ENCODE peak calls at places on chromosomes 16 and 17, in eight cellular contexts. R is A549, M is HepG2, N is neural progenitor cell, X is IMR-90, D is PC-3, W is SK-N-SH, L is mammary epithelial cell. C is an unnamed sample. For H3K4me1, the result is how much of the 10 kb centered on the place peaks cover.

GRCh38 chr17:64240261-64240740 is 22.8 kb downstream of the TEX2 start:
- DNase-seq in X (peak), R (no peak), N (peak), M (no peak), W (peak), L (peak), D (no peak), C (no peak)

GRCh38 chr17:2081564-2081963 is 26.7 kb downstream of the HIC1 start:
- DNase-seq in W (no peak), N (no peak), L (no peak), M (no peak), R (no peak), D (peak), X (peak), C (peak)

GRCh38 chr16:2481676-2482075 is 6.7 kb downstream of the TBC1D24 start:
- DNase-seq in D (no peak), X (no peak), W (no peak), L (no peak), N (no peak), M (no peak), R (no peak), C (no peak)

GRCh38 chr17:27479838-27480237 is 23.6 kb downstream of the KSR1 start:
- DNase-seq in X (no peak), N (no peak), M (no peak), D (no peak), L (no peak), W (no peak), R (no peak), C (no peak)

GRCh38 chr16:2717360-2718263 is 2.4 kb downstream of the PRSS27 start:
- DNase-seq in M (no peak), L (no peak), X (no peak), N (no peak), R (no peak), D (no peak), W (no peak), C (peak)

GRCh38 chr16:72620853-72621252 is 427.1 kb downstream of the ZFHX3 start:
- DNase-seq in D (no peak), X (no peak), R (no peak), N (no peak), M (no peak), L (no peak), W (no peak), C (no peak)

GRCh38 chr17:50956750-50957523 is 90.8 kb upstream of the TOB1 start:
- DNase-seq in N (peak), R (peak), W (peak), X (peak), M (peak), L (peak), D (peak), C (peak)

GRCh38 chr17:63470116-63470515 is 6.7 kb upstream of the ACE start:
- DNase-seq in M (no peak), L (no peak), X (no peak), W (no peak), R (no peak), N (no peak), D (no peak), C (peak)

GRCh38 chr17:54521137-54521536 is 379.5 kb upstream of the TOM1L1 start:
- DNase-seq in R (no peak), N (no peak), L (no peak), W (no peak), X (no peak), D (no peak), M (no peak), C (no peak)

GRCh38 chr16:56807011-56807675 is 57.9 kb upstream of the SLC12A3 start:
- DNase-seq in M (peak), N (no peak), L (no peak), X (peak), R (peak), W (no peak), D (peak), C (peak)

GRCh38 chr17:76997981-76998531 is 129.9 kb downstream of the MGAT5B start:
- DNase-seq in R (no peak), M (no peak), L (no peak), N (no peak), D (no peak), W (peak), X (no peak), C (no peak)

GRCh38 chr16:17416461-17417221 is 54.1 kb downstream of the XYLT1 start:
- DNase-seq in N (no peak), R (no peak), D (no peak), X (peak), W (peak), M (no peak), L (no peak), C (peak)

GRCh38 chr16:85878875-85879274 is 20.1 kb upstream of the IRF8 start:
- DNase-seq in N (peak), R (peak), X (peak), M (no peak), L (peak), W (no peak), D (peak), C (no peak)

GRCh38 chr17:33964344-33964979 is 290.6 kb upstream of the CCL2 start:
- DNase-seq in L (no peak), W (no peak), D (no peak), X (no peak), N (no peak), M (peak), R (peak), C (no peak)

GRCh38 chr17:28950017-28950751 is 1.1 kb downstream of the PHF12 start:
- DNase-seq in M (peak), L (peak), R (peak), D (peak), N (peak), W (peak), X (peak), C (no peak)

GRCh38 chr16:67730326-67730725 is 11.2 kb upstream of the GFOD2 start:
- DNase-seq in W (no peak), L (no peak), X (no peak), N (no peak), M (no peak), R (no peak), D (no peak), C (peak)

GRCh38 chr16:1614226-1615102 is 2.3 kb downstream of the CRAMP1 start:
- DNase-seq in N (peak), X (peak), D (peak), L (peak), M (no peak), W (peak), R (no peak), C (peak)

GRCh38 chr17:1110844-1111598 is 68.8 kb downstream of the ABR start:
- DNase-seq in M (peak), R (peak), D (peak), L (peak), X (peak), N (no peak), W (peak), C (peak)

GRCh38 chr16:15949210-15950166 is at the start of gene ABCC1:
- DNase-seq in L (peak), R (peak), N (peak), M (peak), X (no peak), D (peak), W (peak), C (peak)

GRCh38 chr16:88693420-88694177 is 7.3 kb upstream of the SNAI3 start:
- DNase-seq in D (no peak), R (no peak), N (no peak), L (no peak), M (no peak), W (no peak), X (no peak), C (no peak)

GRCh38 chr16:26826500-26826899 is 240.2 kb upstream of the C16orf82 start:
- DNase-seq in M (no peak), L (no peak), D (no peak), N (no peak), W (no peak), X (no peak), R (no peak), C (no peak)

GRCh38 chr16:20971420-20971819 is 70.8 kb downstream of the LYRM1 start:
- DNase-seq in X (no peak), M (no peak), N (no peak), R (no peak), D (peak), W (no peak), L (peak), C (no peak)

GRCh38 chr17:54944796-54945195 is 23.7 kb downstream of the COX11 start:
- DNase-seq in X (peak), M (no peak), N (no peak), D (no peak), R (no peak), W (no peak), L (no peak), C (peak)

GRCh38 chr16:66521951-66522771 is 27.8 kb downstream of the TK2 start:
- DNase-seq in W (no peak), D (peak), R (no peak), M (no peak), X (peak), N (no peak), L (peak), C (peak)

GRCh38 chr17:82687871-82688270 is 10.6 kb downstream of the RAB40B start:
- DNase-seq in D (no peak), L (no peak), N (no peak), M (no peak), W (no peak), R (no peak), X (no peak), C (peak)

GRCh38 chr16:53071748-53072301 is 17.0 kb downstream of the CHD9 start:
- DNase-seq in N (no peak), M (no peak), L (no peak), D (no peak), R (no peak), X (no peak), W (peak), C (no peak)

GRCh38 chr17:66548659-66549311 is 246.4 kb downstream of the PRKCA start:
- DNase-seq in X (no peak), D (no peak), L (no peak), M (no peak), W (no peak), N (no peak), R (no peak), C (no peak)

GRCh38 chr17:48586355-48586924 is 3.6 kb downstream of the HOXB3 start:
- DNase-seq in R (no peak), N (no peak), M (no peak), X (peak), L (no peak), D (no peak), W (no peak), C (no peak)

GRCh38 chr17:11086623-11087022 is 154.4 kb upstream of the SHISA6 start:
- DNase-seq in W (no peak), L (no peak), D (no peak), R (no peak), X (no peak), N (no peak), M (no peak), C (no peak)

GRCh38 chr17:38749222-38750043 is 1.3 kb upstream of the PCGF2 start:
- DNase-seq in M (peak), L (peak), W (peak), D (peak), X (peak), R (peak), N (peak), C (peak)

GRCh38 chr16:58511933-58512815 is 3.1 kb upstream of the SETD6 start:
- DNase-seq in W (peak), N (peak), D (peak), X (peak), L (peak), M (peak), R (peak), C (peak)

GRCh38 chr16:24734382-24734781 is 4.9 kb downstream of the TNRC6A start:
- DNase-seq in N (no peak), D (no peak), X (peak), M (no peak), R (no peak), W (no peak), L (no peak), C (no peak)

GRCh38 chr16:14013571-14014283 is 57.4 kb upstream of the MRTFB start:
- DNase-seq in W (peak), D (peak), M (peak), R (peak), L (peak), X (peak), N (no peak), C (peak)

GRCh38 chr16:3148256-3149192 is 13.7 kb downstream of the ZNF213 start:
- DNase-seq in R (no peak), N (no peak), W (no peak), M (no peak), X (no peak), D (no peak), L (no peak), C (peak)

GRCh38 chr17:73738751-73739575 is 94.7 kb upstream of the SDK2 start:
- DNase-seq in L (no peak), M (no peak), N (no peak), D (no peak), W (no peak), X (no peak), R (no peak), C (no peak)

GRCh38 chr16:65024649-65025243 is 97.1 kb downstream of the CDH11 start:
- DNase-seq in M (no peak), L (no peak), X (peak), N (no peak), R (no peak), D (no peak), W (no peak), C (no peak)

GRCh38 chr17:17041018-17041521 is 1.2 kb upstream of the MPRIP start:
- DNase-seq in D (peak), M (peak), X (peak), W (no peak), L (peak), N (no peak), R (peak), C (peak)

GRCh38 chr17:76378548-76379274 is 5.7 kb upstream of the SPHK1 start:
- DNase-seq in W (peak), N (no peak), X (no peak), D (no peak), R (no peak), L (no peak), M (no peak), C (peak)

GRCh38 chr17:7208027-7208571 is 11.5 kb downstream of the DLG4 start:
- DNase-seq in D (no peak), M (no peak), L (no peak), X (no peak), N (peak), R (no peak), W (no peak), C (no peak)

GRCh38 chr17:7207120-7208001 is 12.3 kb downstream of the DLG4 start:
- DNase-seq in M (no peak), D (no peak), L (no peak), W (no peak), X (peak), R (no peak), N (no peak), C (peak)

GRCh38 chr17:7211512-7212277 is 7.9 kb downstream of the DLG4 start:
- DNase-seq in L (no peak), X (no peak), W (peak), D (no peak), N (peak), M (no peak), R (no peak), C (no peak)

GRCh38 chr17:7204828-7205461 is 14.7 kb downstream of the DLG4 start:
- DNase-seq in L (peak), X (peak), D (no peak), M (no peak), W (peak), N (peak), R (peak), C (peak)

DNA sequence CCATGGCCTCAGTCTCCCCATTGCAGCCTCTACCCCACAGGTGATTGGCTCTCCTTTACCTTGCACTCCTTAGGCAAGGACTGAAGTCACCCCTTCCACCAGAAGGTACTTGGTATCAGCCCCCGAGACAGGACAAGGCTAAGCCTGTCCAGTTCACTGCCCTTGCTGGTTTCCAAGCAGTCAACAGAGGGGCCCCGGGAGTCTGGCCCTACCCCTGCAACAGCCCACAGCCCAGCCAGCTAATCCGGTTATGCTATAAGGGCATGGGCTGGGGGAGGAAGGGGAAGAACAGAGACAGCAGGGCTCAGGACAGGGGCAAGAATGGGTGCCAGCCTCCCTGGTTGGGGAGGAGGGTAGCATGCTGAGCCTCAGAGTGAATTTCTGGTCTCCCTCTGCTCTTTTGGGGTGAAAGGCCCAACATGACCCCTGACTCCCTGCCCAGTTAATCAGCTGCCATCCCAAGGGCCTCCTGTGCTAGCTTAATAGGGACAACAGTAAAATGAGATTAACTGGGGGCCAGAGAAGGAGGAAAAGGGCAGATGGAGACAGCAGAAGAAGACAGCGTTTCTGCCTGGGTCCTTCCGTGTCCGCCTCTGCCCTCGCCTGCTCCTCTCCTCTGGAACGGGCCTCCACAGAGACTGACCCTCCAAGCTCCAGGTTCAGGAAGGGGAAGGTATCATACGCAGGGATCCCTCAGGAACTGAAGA is 10.7 kb downstream of the DLG4 start:
- DNase-seq in D (no peak), L (no peak), R (no peak), N (peak), W (no peak), M (no peak), X (no peak), C (no peak)
- H3K4me2 ChIP-seq in D (no peak), L (no peak), R (no peak), N (peak), W (no peak), M (no peak), X (no peak), C (no peak)

DNA sequence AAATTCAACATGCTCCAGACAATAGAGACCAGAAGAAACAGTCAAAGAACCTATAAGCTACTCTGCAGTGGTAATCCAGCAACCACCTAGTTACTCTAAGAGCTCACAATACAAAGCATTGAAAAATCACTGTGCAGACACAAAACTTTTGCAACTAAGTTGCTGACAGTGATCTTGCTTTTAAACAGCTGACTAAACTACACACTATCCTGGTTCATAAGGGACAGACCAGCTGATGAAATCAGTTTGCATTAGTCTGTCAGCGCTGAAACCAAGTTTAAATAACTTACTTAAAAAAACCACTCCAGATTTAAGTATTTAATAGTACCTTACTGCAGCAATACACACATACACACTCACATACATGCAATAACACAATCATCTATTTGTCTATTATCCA is 4.6 kb downstream of the VEZF1 start:
- DNase-seq in L (no peak), N (no peak), R (no peak), D (no peak), X (no peak), W (no peak), M (no peak), C (no peak)
- H3K4me1 ChIP-seq in L (under half), N (under half), R (half or more), D (under half), X (under half), W (under half), M (half or more), C (under half)

GRCh38 chr16:77288222-77288621 is 89.0 kb downstream of the SYCE1L start:
- DNase-seq in W (no peak), L (peak), X (peak), R (peak), D (peak), N (no peak), M (no peak), C (peak)
- H3K4me2 ChIP-seq in W (no peak), L (peak), X (no peak), R (peak), D (no peak), N (no peak), M (no peak), C (no peak)

GRCh38 chr16:49838639-49839461 is 17.1 kb downstream of the ZNF423 start:
- DNase-seq in N (peak), W (peak), X (no peak), D (no peak), M (no peak), R (no peak), L (no peak), C (no peak)

GRCh38 chr16:49836668-49837067 is 19.2 kb downstream of the ZNF423 start:
- DNase-seq in R (no peak), W (no peak), L (no peak), N (no peak), D (no peak), M (no peak), X (no peak), C (peak)

GRCh38 chr16:49838361-49838638 is 17.6 kb downstream of the ZNF423 start:
- DNase-seq in X (no peak), W (no peak), M (no peak), R (no peak), N (no peak), D (no peak), L (no peak), C (no peak)

GRCh38 chr16:49836218-49836617 is 19.7 kb downstream of the ZNF423 start:
- DNase-seq in L (no peak), R (no peak), D (no peak), M (no peak), X (no peak), N (no peak), W (no peak), C (no peak)

DNA sequence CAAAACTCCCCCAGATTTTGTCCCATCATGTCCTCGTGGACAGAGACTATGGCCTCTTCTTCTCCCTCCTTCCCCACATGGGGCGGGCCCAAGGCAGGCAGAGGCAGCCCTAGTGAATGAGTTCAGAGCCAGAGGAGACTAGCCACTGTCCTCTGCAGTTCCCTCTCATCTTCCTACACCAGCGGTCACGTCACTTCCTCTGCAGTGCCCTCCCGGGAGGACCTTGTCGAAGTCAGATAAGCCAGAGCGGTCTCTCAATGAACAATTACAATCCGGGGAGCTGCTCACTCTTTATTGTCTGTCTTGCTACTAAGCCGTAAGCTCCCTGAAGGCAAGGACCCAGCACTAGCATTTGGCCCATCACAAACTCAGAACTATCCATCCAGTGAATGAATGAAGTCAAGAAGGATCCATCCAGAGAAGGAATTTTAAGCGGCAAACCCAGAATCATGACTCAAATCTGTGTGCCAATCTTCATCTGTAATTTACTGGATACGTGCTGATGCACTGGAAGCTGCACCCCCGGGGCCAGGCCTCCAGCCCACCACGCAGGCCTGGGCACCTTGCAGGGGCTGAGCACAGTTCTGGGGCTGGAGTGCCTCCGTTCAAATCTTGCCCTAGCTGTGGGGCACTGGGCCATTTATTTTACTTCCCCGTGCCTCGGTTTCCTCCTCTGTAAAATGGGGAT is 18.1 kb downstream of the ZNF423 start:
- DNase-seq in N (no peak), D (no peak), X (no peak), M (no peak), L (no peak), W (no peak), R (no peak), C (peak)
- H3K4me1 ChIP-seq in N (half or more), D (under half), X (under half), M (under half), L (under half), W (half or more), R (under half), C (under half)

GRCh38 chr16:11194913-11195312 is 61.1 kb downstream of the SOCS1 start:
- DNase-seq in W (no peak), L (no peak), X (no peak), M (no peak), D (no peak), N (no peak), R (no peak), C (peak)
- H3K4me2 ChIP-seq in W (no peak), L (no peak), X (no peak), M (no peak), D (no peak), N (no peak), R (no peak), C (no peak)

C was measured in osteoblast.